ENCODE peak calls at places on chromosome 21, in nine cellular contexts. Z is astrocyte of the cerebellum, E is right lobe of liver, B is astrocyte of the spinal cord, J is upper lobe of right lung, U is PC-3, V is transverse colon, X is psoas muscle, W is endothelial cell of umbilical vein. D is an unnamed sample.

GRCh38 chr21:34544032-34544496 is 32.1 kb upstream of the KCNE1 start:
- DNase-seq in V (peak; percentile 85), E (peak; percentile 91), B (peak; percentile 72), X (peak; percentile 36), J (peak; percentile 73), Z (peak; percentile 68), U (peak; percentile 93), W (peak; percentile 79), D (no peak)

GRCh38 chr21:27219068-27219467 is 252.2 kb upstream of the ADAMTS5 start:
- DNase-seq in E (no peak), J (no peak), W (no peak), B (peak; percentile 51), X (peak; percentile 10), Z (peak; percentile 28), V (no peak), U (peak; percentile 44), D (no peak)

GRCh38 chr21:35321322-35322200 is 272.5 kb upstream of the RUNX1 start:
- DNase-seq in E (no peak), W (no peak), V (no peak), B (no peak), X (no peak), J (no peak), U (no peak), Z (no peak), D (no peak)

GRCh38 chr21:28240586-28240985 is 752.1 kb downstream of the LTN1 start:
- DNase-seq in J (no peak), B (no peak), X (no peak), V (no peak), E (no peak), Z (no peak), U (no peak), W (no peak), D (no peak)

GRCh38 chr21:41636636-41637625 is 129.0 kb upstream of the TMPRSS2 start:
- DNase-seq in U (no peak), E (no peak), W (no peak), Z (no peak), X (no peak), V (no peak), J (peak; percentile 47), B (no peak), D (peak; percentile 46)

GRCh38 chr21:25396135-25396711 is 211.1 kb downstream of the MRPL39 start:
- DNase-seq in V (no peak), W (no peak), B (no peak), X (no peak), Z (no peak), E (no peak), U (no peak), J (no peak), D (no peak)

GRCh38 chr21:29215709-29216108 is 83.0 kb upstream of the BACH1 start:
- DNase-seq in X (no peak), J (no peak), V (no peak), E (no peak), B (no peak), W (no peak), Z (no peak), U (no peak), D (no peak)

GRCh38 chr21:16082038-16082816 is 352.4 kb downstream of the USP25 start:
- DNase-seq in Z (no peak), U (peak; percentile 60), B (peak; percentile 56), W (peak; percentile 78), X (no peak), E (no peak), J (no peak), V (no peak), D (no peak)

GRCh38 chr21:19993186-19993711 is 1005.0 kb upstream of the NCAM2 start:
- DNase-seq in V (no peak), B (no peak), U (no peak), Z (no peak), W (peak; percentile 58), E (no peak), J (no peak), X (no peak), D (no peak)

GRCh38 chr21:33238565-33239255 is 9.0 kb downstream of the IFNAR2 start:
- DNase-seq in X (no peak), E (no peak), V (peak; percentile 31), J (no peak), W (peak; percentile 34), U (no peak), Z (no peak), B (no peak), D (no peak)

GRCh38 chr21:36089946-36090345 is 20.1 kb downstream of the CBR1 start:
- DNase-seq in B (no peak), E (no peak), J (no peak), Z (no peak), W (no peak), U (no peak), X (no peak), V (no peak), D (no peak)

GRCh38 chr21:42614811-42615342 is 38.5 kb upstream of the PDE9A start:
- DNase-seq in E (peak; percentile 69), W (no peak), B (no peak), Z (no peak), V (peak; percentile 37), U (peak; percentile 75), X (no peak), J (peak; percentile 81), D (peak; percentile 60)

GRCh38 chr21:25708467-25709065 is 26.1 kb downstream of the ATP5PF start:
- DNase-seq in B (peak; percentile 58), Z (peak; percentile 26), U (peak; percentile 65), E (no peak), X (no peak), W (peak; percentile 56), V (peak; percentile 21), J (no peak), D (no peak)

GRCh38 chr21:33196956-33197374 is 32.8 kb upstream of the IFNAR2 start:
- DNase-seq in E (peak; percentile 81), Z (peak; percentile 65), X (peak; percentile 35), B (peak; percentile 56), U (peak; percentile 87), V (peak; percentile 63), W (peak; percentile 58), J (peak; percentile 75), D (no peak)

GRCh38 chr21:41630249-41630648 is 122.3 kb upstream of the TMPRSS2 start:
- DNase-seq in E (no peak), B (peak; percentile 96), U (peak; percentile 100), Z (peak; percentile 91), W (no peak), V (peak; percentile 76), J (no peak), X (peak; percentile 37), D (no peak)

GRCh38 chr21:23402929-23403520 is 2204.3 kb downstream of the MRPL39 start:
- DNase-seq in Z (no peak), X (no peak), W (no peak), V (no peak), J (no peak), E (no peak), U (no peak), B (no peak), D (no peak)

GRCh38 chr21:23398726-23399125 is 2208.6 kb downstream of the MRPL39 start:
- DNase-seq in J (no peak), X (no peak), B (no peak), Z (no peak), W (no peak), U (no peak), V (no peak), E (no peak), D (no peak)

DNA sequence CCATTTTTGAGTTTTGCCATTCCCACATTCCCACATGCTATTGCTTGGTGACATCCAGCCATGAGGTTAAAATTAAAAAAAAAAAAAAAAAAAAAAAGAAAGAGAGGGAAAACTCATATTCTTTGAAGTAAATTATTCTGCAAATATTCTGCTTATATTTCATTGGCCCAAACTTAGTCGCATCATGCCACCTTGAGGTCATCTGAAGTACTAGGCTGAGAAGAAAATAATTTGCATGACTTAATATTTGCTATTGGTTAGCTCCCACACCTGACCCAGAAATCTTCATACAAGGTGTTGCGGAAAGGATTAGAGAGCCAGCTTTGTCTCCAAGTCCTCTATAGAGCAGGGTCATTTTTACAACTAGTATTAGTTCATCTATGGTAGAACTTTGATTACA is 2206.0 kb downstream of the MRPL39 start:
- DNase-seq in V (no peak), U (peak; percentile 61), J (no peak), X (no peak), W (peak; percentile 51), E (no peak), B (no peak), Z (no peak), D (no peak)
- TF ChIP-seq CTCF in V (no peak), U (peak; percentile 68), J (peak; percentile 5), X (no peak), W (peak; percentile 32), E (no peak), B (peak; percentile 5), Z (peak; percentile 31), D (peak; percentile 73)

GRCh38 chr21:30829659-30830058 is at the start of gene KRTAP7-1:
- DNase-seq in J (no peak), U (no peak), V (no peak), X (no peak), W (no peak), B (no peak), E (no peak), Z (no peak), D (no peak)

GRCh38 chr21:30831194-30831765 is 1.7 kb upstream of the KRTAP7-1 start:
- DNase-seq in Z (no peak), E (no peak), B (no peak), U (peak; percentile 76), V (no peak), J (no peak), W (no peak), X (no peak), D (no peak)
- TF ChIP-seq CTCF in Z (peak; percentile 22), E (peak; percentile 37), B (peak; percentile 45), U (peak; percentile 83), V (peak; percentile 30), J (peak; percentile 51), W (peak; percentile 21), X (peak; percentile 25), D (peak; percentile 67)

GRCh38 chr21:31557956-31558838 is 101.3 kb upstream of the SOD1 start:
- DNase-seq in E (no peak), W (no peak), X (peak; percentile 22), Z (no peak), U (peak; percentile 8), B (peak; percentile 28), J (peak; percentile 58), V (peak; percentile 10), D (no peak)
- TF ChIP-seq CTCF in E (no peak), W (no peak), X (no peak), Z (no peak), U (no peak), B (no peak), J (no peak), V (no peak), D (no peak)

DNA sequence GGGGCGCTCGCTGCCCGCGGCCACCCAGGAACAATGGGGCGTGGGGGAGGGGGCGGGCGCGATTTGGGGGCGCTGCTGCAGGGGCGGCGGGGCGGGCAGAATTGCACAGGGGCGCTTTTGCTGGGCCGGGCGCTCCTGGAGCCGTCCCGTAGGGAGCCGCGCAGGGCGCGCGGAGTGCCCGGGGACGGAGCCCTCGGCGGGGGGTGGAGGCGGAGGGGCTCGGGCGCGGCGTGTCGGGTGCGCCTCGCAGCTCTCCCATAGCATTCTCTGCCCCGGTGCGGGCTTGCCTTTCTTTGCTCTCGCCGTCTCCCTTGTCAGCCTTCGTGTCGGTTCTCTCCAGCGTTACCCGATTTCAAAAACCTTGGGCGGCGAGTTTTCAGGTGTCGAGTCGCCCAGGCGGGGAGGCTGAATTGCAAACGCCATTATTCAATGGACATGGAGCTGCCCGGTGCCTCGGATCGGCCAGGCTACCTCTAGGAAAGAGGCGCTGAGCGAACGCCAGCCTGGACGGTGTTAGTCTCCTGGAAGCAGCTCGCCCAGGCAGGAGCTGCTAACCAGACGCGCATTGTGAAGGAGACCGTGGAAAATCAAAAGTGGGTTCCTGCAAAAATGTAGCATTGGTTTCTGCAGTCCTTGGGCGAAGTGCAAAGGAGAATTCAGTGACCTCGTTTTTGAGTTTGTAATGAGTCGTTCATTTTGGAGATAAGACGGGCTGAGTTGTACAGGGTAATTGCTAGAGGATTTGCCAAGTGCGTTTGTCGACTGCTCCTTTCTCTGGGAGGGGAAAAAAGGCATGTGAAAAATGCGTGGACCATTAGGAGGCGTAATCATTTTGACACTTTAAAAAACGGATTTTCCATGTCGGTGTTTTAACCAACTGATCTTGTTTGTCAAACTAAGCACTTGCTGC is 626 bp downstream of the CXADR start:
- DNase-seq in Z (no peak), X (no peak), E (peak; percentile 62), J (peak; percentile 77), W (peak; percentile 60), V (peak; percentile 44), B (peak; percentile 55), U (peak; percentile 38), D (no peak)
- TF ChIP-seq CTCF in Z (peak; percentile 27), X (no peak), E (no peak), J (no peak), W (no peak), V (no peak), B (no peak), U (peak; percentile 37), D (peak; percentile 23)